ENCODE peak calls at places on chromosomes 3 and 15, in eight cellular contexts. Z is nucleus accumbens, A is fibroblast of villous mesenchyme, W is IMR-90, C is activated T-cell treated with anti-CD3 and anti-CD28 coated beads for 48 hours, Q is endothelial cell, G is astrocyte of the spinal cord, M is amniotic stem cell. E is an unnamed sample.

GRCh38 chr15:56524915-56525314 is 60.0 kb upstream of the MNS1 start:
- DNase-seq in Z (no peak), A (peak; percentile 11), W (peak; percentile 58), C (no peak), Q (no peak), G (peak; percentile 49), M (no peak), E (peak; percentile 41)

GRCh38 chr3:51670053-51670666 is 892 bp upstream of the TEX264 start:
- DNase-seq in Z (no peak), A (no peak), W (no peak), C (no peak), Q (no peak), G (no peak), M (no peak), E (no peak)

GRCh38 chr3:191244242-191244867 is 45.3 kb downstream of the OSTN start:
- DNase-seq in Z (no peak), A (peak; percentile 28), W (peak; percentile 35), C (no peak), Q (no peak), G (no peak), M (peak; percentile 3), E (peak; percentile 23)

GRCh38 chr3:172135766-172136729 is 96.7 kb downstream of the FNDC3B start:
- DNase-seq in Z (no peak), A (peak; percentile 89), W (peak; percentile 90), C (no peak), Q (no peak), G (peak; percentile 57), M (peak; percentile 50), E (no peak)

GRCh38 chr3:86738684-86739083 is 252.3 kb downstream of the VGLL3 start:
- DNase-seq in Z (no peak), A (no peak), W (no peak), C (no peak), Q (no peak), G (no peak), M (no peak), E (no peak)

GRCh38 chr3:184716652-184717607 is 5.1 kb upstream of the MAGEF1 start:
- DNase-seq in Z (peak; percentile 78), A (peak; percentile 76), W (peak; percentile 72), C (no peak), Q (no peak), G (peak; percentile 59), M (peak; percentile 13), E (no peak)

GRCh38 chr15:85929786-85930185 is 135.1 kb upstream of the KLHL25 start:
- DNase-seq in Z (no peak), A (no peak), W (no peak), C (no peak), Q (no peak), G (no peak), M (no peak), E (no peak)

GRCh38 chr3:15280853-15281532 is 51.4 kb downstream of the SH3BP5 start:
- DNase-seq in Z (no peak), A (no peak), W (no peak), C (no peak), Q (no peak), G (no peak), M (no peak), E (peak; percentile 49)

GRCh38 chr15:49421991-49422390 is 1.1 kb upstream of the FGF7 start:
- DNase-seq in Z (peak; percentile 12), A (peak; percentile 77), W (peak; percentile 81), C (peak; percentile 10), Q (peak; percentile 25), G (peak; percentile 76), M (no peak), E (peak; percentile 36)

GRCh38 chr3:1048558-1048957 is 44.3 kb upstream of the CNTN6 start:
- DNase-seq in Z (no peak), A (no peak), W (no peak), C (no peak), Q (no peak), G (no peak), M (no peak), E (no peak)

GRCh38 chr3:140251678-140252077 is 316.7 kb downstream of the CLSTN2 start:
- DNase-seq in Z (no peak), A (no peak), W (no peak), C (no peak), Q (no peak), G (no peak), M (no peak), E (no peak)

GRCh38 chr15:92879949-92880725 is 20.0 kb upstream of the CHD2 start:
- DNase-seq in Z (no peak), A (no peak), W (no peak), C (no peak), Q (no peak), G (no peak), M (no peak), E (no peak)

GRCh38 chr3:125186261-125186770 is 26.2 kb downstream of the SLC12A8 start:
- DNase-seq in Z (peak; percentile 69), A (peak; percentile 49), W (peak; percentile 71), C (no peak), Q (no peak), G (peak; percentile 44), M (no peak), E (no peak)

GRCh38 chr3:169871129-169871886 is 1.6 kb upstream of the LRRC31 start:
- DNase-seq in Z (no peak), A (no peak), W (no peak), C (no peak), Q (no peak), G (no peak), M (no peak), E (no peak)

GRCh38 chr3:194212869-194213320 is 76.9 kb downstream of the HES1 start:
- DNase-seq in Z (no peak), A (no peak), W (no peak), C (no peak), Q (no peak), G (no peak), M (no peak), E (no peak)

GRCh38 chr15:53658827-53659226 is 100.6 kb downstream of the WDR72 start:
- DNase-seq in Z (no peak), A (no peak), W (no peak), C (no peak), Q (no peak), G (peak; percentile 14), M (no peak), E (no peak)

GRCh38 chr15:63677778-63678177 is 80.6 kb downstream of the FBXL22 start:
- DNase-seq in Z (no peak), A (no peak), W (no peak), C (no peak), Q (no peak), G (no peak), M (no peak), E (no peak)

GRCh38 chr3:134232146-134232545 is 18.5 kb downstream of the RYK start:
- DNase-seq in Z (no peak), A (peak; percentile 75), W (peak; percentile 55), C (no peak), Q (no peak), G (peak; percentile 13), M (no peak), E (no peak)

GRCh38 chr3:35064761-35065160 is 574.6 kb upstream of the ARPP21 start:
- DNase-seq in Z (no peak), A (no peak), W (no peak), C (no peak), Q (no peak), G (no peak), M (no peak), E (no peak)

GRCh38 chr15:57384816-57385215 is 8.5 kb downstream of the CGNL1 start:
- DNase-seq in Z (no peak), A (no peak), W (peak; percentile 72), C (no peak), Q (no peak), G (peak; percentile 57), M (peak; percentile 33), E (peak; percentile 35)

GRCh38 chr15:88038261-88038660 is 218.3 kb downstream of the NTRK3 start:
- DNase-seq in Z (no peak), A (no peak), W (no peak), C (no peak), Q (no peak), G (no peak), M (no peak), E (no peak)

GRCh38 chr3:171248426-171249115 is 211.6 kb downstream of the TNIK start:
- DNase-seq in Z (no peak), A (no peak), W (no peak), C (no peak), Q (no peak), G (no peak), M (no peak), E (no peak)

GRCh38 chr3:128149632-128150031 is 3.6 kb upstream of the EEFSEC start:
- DNase-seq in Z (peak; percentile 12), A (peak; percentile 13), W (no peak), C (no peak), Q (no peak), G (no peak), M (no peak), E (no peak)

GRCh38 chr3:152399374-152399773 is 130.6 kb downstream of the MBNL1 start:
- DNase-seq in Z (no peak), A (peak; percentile 65), W (peak; percentile 76), C (no peak), Q (no peak), G (peak; percentile 56), M (no peak), E (no peak)

E was measured in kidney glomerular epithelial cell.